ENCODE peak calls at places on chromosome 1, in nine cellular contexts. W, M, B, L, G, O, X, D and J are unnamed samples.

GRCh38 chr1:186155594-186155993 is 219.5 kb downstream of the TPR start:
- DNase-seq in G (no peak), X (peak; percentile 40), D (no peak), B (peak; percentile 38), O (no peak), M (no peak), W (no peak), L (peak; percentile 60), J (no peak)

GRCh38 chr1:228860911-228861829 is 125.9 kb downstream of the RHOU start:
- DNase-seq in X (no peak), G (no peak), L (no peak), O (peak; percentile 64), M (no peak), D (no peak), W (peak; percentile 62), B (peak; percentile 94), J (peak; percentile 58)

GRCh38 chr1:77829851-77830250 is 50.4 kb downstream of the MIGA1 start:
- DNase-seq in B (no peak), X (no peak), G (no peak), W (no peak), O (no peak), D (no peak), L (peak; percentile 59), M (no peak), J (no peak)

GRCh38 chr1:48236716-48237470 is 14.4 kb downstream of the SLC5A9 start:
- DNase-seq in X (peak; percentile 37), O (no peak), M (no peak), L (peak; percentile 26), B (peak; percentile 40), W (no peak), G (no peak), D (no peak), J (no peak)

GRCh38 chr1:56301791-56302190 is 277.6 kb downstream of the PLPP3 start:
- DNase-seq in O (no peak), L (peak; percentile 93), M (no peak), B (no peak), D (no peak), G (no peak), X (no peak), W (no peak), J (no peak)

GRCh38 chr1:202143011-202143767 is 1.3 kb downstream of the ARL8A start:
- DNase-seq in O (peak; percentile 34), G (no peak), X (peak; percentile 82), L (peak; percentile 14), B (peak; percentile 33), D (peak; percentile 51), M (no peak), W (peak; percentile 64), J (no peak)

GRCh38 chr1:5513891-5514515 is 478.2 kb downstream of the NPHP4 start:
- DNase-seq in W (no peak), O (peak; percentile 50), X (no peak), M (no peak), B (no peak), D (no peak), L (no peak), G (no peak), J (peak; percentile 51)

GRCh38 chr1:239456788-239457187 is 70.4 kb downstream of the CHRM3 start:
- DNase-seq in D (no peak), X (no peak), M (no peak), B (no peak), W (no peak), O (no peak), G (no peak), L (no peak), J (no peak)

GRCh38 chr1:230823835-230824485 is 44.4 kb downstream of the C1orf198 start:
- DNase-seq in L (no peak), B (no peak), W (no peak), O (no peak), X (no peak), M (no peak), D (no peak), G (peak; percentile 91), J (peak; percentile 64)

GRCh38 chr1:243933495-243933894 is 83.5 kb upstream of the AKT3 start:
- DNase-seq in M (no peak), O (no peak), B (no peak), W (no peak), G (no peak), D (no peak), X (peak; percentile 36), L (no peak), J (no peak)

GRCh38 chr1:100517517-100517916 is 20.4 kb upstream of the GPR88 start:
- DNase-seq in X (no peak), D (no peak), G (no peak), L (peak; percentile 9), W (no peak), O (no peak), B (no peak), M (no peak), J (no peak)

GRCh38 chr1:55035904-55036303 is 3.4 kb upstream of the PCSK9 start:
- DNase-seq in X (peak; percentile 22), M (no peak), D (no peak), O (no peak), G (no peak), B (peak; percentile 55), W (no peak), L (no peak), J (no peak)

GRCh38 chr1:72284398-72285073 is 2.2 kb upstream of the NEGR1 start:
- DNase-seq in B (no peak), W (peak; percentile 22), X (peak; percentile 75), L (peak; percentile 85), G (no peak), D (no peak), O (peak; percentile 19), M (peak; percentile 31), J (no peak)

GRCh38 chr1:44239961-44240371 is 26.7 kb downstream of the DMAP1 start:
- DNase-seq in D (peak; percentile 28), M (peak; percentile 62), W (no peak), X (no peak), O (peak; percentile 44), B (no peak), G (no peak), L (no peak), J (no peak)

GRCh38 chr1:223653015-223653414 is 12.5 kb downstream of the CAPN8 start:
- DNase-seq in L (no peak), G (no peak), B (no peak), D (no peak), X (no peak), M (no peak), O (no peak), W (no peak), J (no peak)

GRCh38 chr1:7293702-7294630 is 477.1 kb upstream of the VAMP3 start:
- DNase-seq in L (no peak), O (no peak), X (no peak), M (no peak), D (no peak), B (no peak), G (peak; percentile 62), W (no peak), J (no peak)

GRCh38 chr1:31374511-31375196 is 1.8 kb upstream of the FABP3 start:
- DNase-seq in X (no peak), B (no peak), W (peak; percentile 87), D (no peak), G (no peak), L (no peak), O (no peak), M (peak; percentile 79), J (peak; percentile 61)

GRCh38 chr1:31373897-31374486 is 1.1 kb upstream of the FABP3 start:
- DNase-seq in L (no peak), O (no peak), W (no peak), G (no peak), D (no peak), M (no peak), B (no peak), X (no peak), J (no peak)

GRCh38 chr1:31372051-31372450 is 825 bp downstream of the FABP3 start:
- DNase-seq in D (no peak), X (no peak), G (no peak), B (no peak), M (no peak), L (no peak), O (no peak), W (no peak), J (peak; percentile 24)

GRCh38 chr1:31371560-31371959 is 1.3 kb downstream of the FABP3 start:
- DNase-seq in L (no peak), X (no peak), O (no peak), W (peak; percentile 35), M (no peak), D (no peak), B (no peak), G (no peak), J (no peak)

DNA sequence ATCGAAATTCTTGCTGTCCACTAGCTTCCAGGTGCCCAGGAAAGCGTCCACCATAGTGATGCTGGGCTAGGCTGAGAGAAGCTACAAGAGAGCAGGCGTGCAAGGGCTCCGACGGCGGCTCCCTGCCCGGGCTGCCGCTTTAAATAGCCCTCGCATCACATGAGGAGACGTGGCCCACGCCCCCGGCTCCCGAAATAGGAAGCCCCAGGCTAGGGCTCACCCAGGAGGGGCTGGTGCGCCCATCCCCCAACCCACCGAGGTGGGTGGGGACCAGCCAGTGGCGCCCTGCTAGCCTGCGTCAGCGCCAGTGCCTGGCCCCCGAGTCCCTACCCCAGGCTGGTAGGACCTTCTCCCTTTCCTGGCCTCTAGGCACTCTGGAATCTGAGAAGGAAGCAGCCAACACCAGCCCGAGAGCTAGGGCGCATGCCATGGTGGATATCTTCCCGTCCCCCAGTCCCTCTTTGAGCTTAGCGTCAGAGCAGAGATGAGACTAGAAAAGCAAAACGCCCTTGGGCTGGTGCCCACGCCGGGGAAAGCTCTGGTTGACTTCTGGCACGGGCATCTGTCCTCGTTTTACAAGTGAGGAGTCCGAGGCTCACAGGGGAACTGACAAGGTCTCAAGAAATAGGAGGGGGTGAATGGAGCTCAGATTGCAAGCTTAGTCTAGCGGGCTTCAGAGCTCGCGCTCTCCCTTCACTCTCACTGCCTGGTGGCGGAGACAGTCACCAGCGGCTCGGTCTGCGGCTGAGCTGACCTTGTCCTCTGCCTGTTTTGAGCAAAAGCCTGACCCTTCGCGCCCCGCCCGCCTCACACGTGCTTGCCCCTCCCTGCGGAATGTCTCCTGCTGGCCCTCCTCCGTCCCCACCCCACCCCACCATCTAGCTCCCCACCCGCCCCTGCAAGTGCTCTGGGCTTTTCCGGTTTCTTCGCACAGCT is at the start of gene FABP3:
- DNase-seq in G (peak; percentile 94), W (peak; percentile 91), L (peak; percentile 52), O (peak; percentile 88), M (peak; percentile 71), B (no peak), X (peak; percentile 56), D (peak; percentile 44), J (peak; percentile 81)
- TF ChIP-seq POLR2A in G (peak; percentile 65), W (peak; percentile 48), L (no peak), O (peak; percentile 73), M (peak; percentile 35), B (no peak), X (no peak), D (peak; percentile 26), J (no peak)

GRCh38 chr1:180502361-180503273 is at the start of gene ACBD6:
- DNase-seq in M (peak; percentile 85), D (peak; percentile 59), O (peak; percentile 84), B (peak; percentile 88), L (peak; percentile 93), X (peak; percentile 93), G (peak; percentile 95), W (peak; percentile 86), J (peak; percentile 81)
- TF ChIP-seq POLR2A in M (peak; percentile 48), D (peak; percentile 51), O (peak; percentile 70), B (peak; percentile 80), L (peak; percentile 18), X (peak; percentile 60), G (no peak), W (peak; percentile 49), J (no peak)

GRCh38 chr1:67831850-67832513 is 1.3 kb downstream of the GNG12 start:
- DNase-seq in B (peak; percentile 67), X (peak; percentile 24), M (peak; percentile 61), L (peak; percentile 81), O (peak; percentile 68), D (peak; percentile 29), W (peak; percentile 64), G (no peak), J (peak; percentile 63)
- TF ChIP-seq POLR2A in B (no peak), X (no peak), M (peak; percentile 38), L (peak; percentile 75), O (peak; percentile 76), D (peak; percentile 36), W (peak; percentile 10), G (no peak), J (no peak)

GRCh38 chr1:84587099-84587498 is 12.9 kb upstream of the CTBS start:
- DNase-seq in M (no peak), X (no peak), W (no peak), D (no peak), O (no peak), B (no peak), L (no peak), G (no peak), J (no peak)
- TF ChIP-seq POLR2A in M (no peak), X (no peak), W (no peak), D (no peak), O (no peak), B (no peak), L (no peak), G (no peak), J (no peak)